ENCODE peak calls at places on chromosomes 16 and 17, in five cellular contexts. W is Peyer's patch, Q is psoas muscle, B is prostate gland, F is heart left ventricle. T is an unnamed sample.

GRCh38 chr16:53429221-53429943 is 4.9 kb upstream of the RBL2 start:
- DNase-seq in F (no peak), W (no peak), B (peak), Q (no peak), T (no peak)

GRCh38 chr17:67043283-67043682 is 1.1 kb upstream of the CACNG1 start:
- DNase-seq in W (no peak), F (no peak), B (no peak), Q (peak), T (no peak)

GRCh38 chr17:47240806-47241205 is 12.8 kb upstream of the ITGB3 start:
- DNase-seq in W (no peak), B (no peak), Q (no peak), F (no peak), T (no peak)

GRCh38 chr17:50423553-50424159 is 2.4 kb upstream of the ACSF2 start:
- DNase-seq in Q (peak), F (peak), W (no peak), B (peak), T (peak)

GRCh38 chr17:17836818-17837379 is at the start of gene SREBF1:
- DNase-seq in F (peak), Q (peak), W (peak), B (no peak), T (no peak)

GRCh38 chr17:78130439-78131101 is at the start of gene TMC8:
- DNase-seq in F (no peak), Q (no peak), B (no peak), W (peak), T (peak)

GRCh38 chr16:88407807-88408206 is 25.0 kb downstream of the ZNF469 start:
- DNase-seq in F (no peak), Q (no peak), W (no peak), B (no peak), T (no peak)

GRCh38 chr16:67244387-67245188 is 2.7 kb downstream of the FHOD1 start:
- DNase-seq in F (peak), B (no peak), W (peak), Q (peak), T (peak)

GRCh38 chr17:9226130-9226793 is 205.0 kb downstream of the NTN1 start:
- DNase-seq in Q (no peak), F (peak), B (no peak), W (no peak), T (no peak)

GRCh38 chr17:59105852-59106462 is 723 bp downstream of the TRIM37 start:
- DNase-seq in Q (peak), W (peak), F (peak), B (peak), T (peak)

GRCh38 chr17:57363998-57364645 is 107.8 kb downstream of the MSI2 start:
- DNase-seq in W (no peak), B (no peak), F (no peak), Q (no peak), T (no peak)

GRCh38 chr16:73066927-73067670 is 19.2 kb upstream of the ZFHX3 start:
- DNase-seq in F (peak), Q (no peak), W (no peak), B (no peak), T (no peak)

GRCh38 chr17:9330903-9331272 is 244.7 kb downstream of the STX8 start:
- DNase-seq in Q (no peak), B (no peak), F (no peak), W (no peak), T (no peak)

GRCh38 chr17:69524854-69525253 is 110.4 kb downstream of the MAP2K6 start:
- DNase-seq in B (no peak), F (no peak), Q (no peak), W (no peak), T (no peak)

GRCh38 chr17:10547351-10547750 is 2.1 kb downstream of the MYH2 start:
- DNase-seq in Q (no peak), F (no peak), B (no peak), W (no peak), T (no peak)

GRCh38 chr17:2710804-2711607 is 558 bp downstream of the CLUH start:
- DNase-seq in B (no peak), F (no peak), W (no peak), Q (peak), T (peak)

GRCh38 chr16:66924527-66925321 is 611 bp downstream of the RRAD start:
- DNase-seq in F (peak), W (no peak), Q (peak), B (no peak), T (no peak)

GRCh38 chr17:2841606-2842005 is 45.4 kb downstream of the RAP1GAP2 start:
- DNase-seq in F (no peak), Q (no peak), W (no peak), B (no peak), T (no peak)

GRCh38 chr16:9364721-9365693 is 273.6 kb downstream of the HAPSTR1 start:
- DNase-seq in Q (peak), W (peak), B (peak), F (peak), T (peak)

GRCh38 chr17:51650772-51651171 is 390.4 kb downstream of the UTP18 start:
- DNase-seq in F (no peak), W (no peak), Q (no peak), B (no peak), T (no peak)

GRCh38 chr17:72580321-72581127 is 459.7 kb downstream of the SOX9 start:
- DNase-seq in W (no peak), F (no peak), B (peak), Q (no peak), T (peak)

GRCh38 chr17:4944554-4945175 is 3.7 kb downstream of the PFN1 start:
- DNase-seq in B (no peak), F (no peak), Q (no peak), W (no peak), T (no peak)

GRCh38 chr16:66740010-66740409 is 11.4 kb downstream of the DYNC1LI2 start:
- DNase-seq in F (no peak), W (no peak), B (no peak), Q (no peak), T (no peak)

GRCh38 chr16:83928341-83929055 is 24.5 kb upstream of the OSGIN1 start:
- DNase-seq in B (no peak), F (no peak), Q (peak), W (no peak), T (no peak)

GRCh38 chr16:87570938-87571867 is 31.1 kb upstream of the JPH3 start:
- DNase-seq in Q (peak), F (peak), W (no peak), B (peak), T (peak)

GRCh38 chr17:65158622-65159021 is 21.5 kb downstream of the RGS9 start:
- DNase-seq in B (no peak), F (no peak), Q (no peak), W (no peak), T (no peak)

GRCh38 chr16:12542818-12543699 is 260.6 kb downstream of the CPPED1 start:
- DNase-seq in F (no peak), B (no peak), W (peak), Q (no peak), T (no peak)

GRCh38 chr16:11994187-11995119 is 17.9 kb downstream of the SNX29 start:
- DNase-seq in W (no peak), F (peak), Q (peak), B (no peak), T (no peak)

GRCh38 chr17:16342979-16343378 is 10.3 kb downstream of the CENPV start:
- DNase-seq in F (no peak), B (no peak), W (no peak), Q (peak), T (no peak)

GRCh38 chr16:89409161-89409711 is 81.1 kb downstream of the ANKRD11 start:
- DNase-seq in Q (no peak), W (peak), B (no peak), F (no peak), T (no peak)

GRCh38 chr17:45229681-45230409 is 8.2 kb downstream of the FMNL1 start:
- DNase-seq in B (no peak), W (no peak), Q (peak), F (peak), T (no peak)

GRCh38 chr17:1087381-1088241 is 90.7 kb downstream of the TIMM22 start:
- DNase-seq in B (peak), Q (peak), W (no peak), F (peak), T (peak)

GRCh38 chr17:59572301-59572924 is 7.0 kb downstream of the DHX40 start:
- DNase-seq in F (no peak), Q (no peak), B (no peak), W (no peak), T (no peak)

GRCh38 chr17:16328997-16329396 is 24.3 kb downstream of the CENPV start:
- DNase-seq in Q (no peak), W (no peak), F (no peak), B (no peak), T (no peak)

GRCh38 chr17:65177901-65178300 is 40.7 kb downstream of the RGS9 start:
- DNase-seq in Q (no peak), W (no peak), F (no peak), B (no peak), T (no peak)

GRCh38 chr17:75619506-75620431 is 13.5 kb upstream of the SMIM5 start:
- DNase-seq in Q (no peak), W (no peak), B (no peak), F (no peak), T (no peak)

GRCh38 chr16:1632638-1632970 is 20.4 kb downstream of the CRAMP1 start:
- DNase-seq in B (no peak), Q (no peak), F (no peak), W (no peak), T (no peak)

GRCh38 chr16:1633310-1633709 is 21.1 kb downstream of the CRAMP1 start:
- DNase-seq in W (no peak), F (no peak), Q (no peak), B (no peak), T (no peak)

GRCh38 chr16:1631931-1632637 is 19.9 kb downstream of the CRAMP1 start:
- DNase-seq in W (no peak), F (no peak), Q (no peak), B (no peak), T (no peak)

GRCh38 chr16:1631230-1631629 is 19.1 kb downstream of the CRAMP1 start:
- DNase-seq in Q (no peak), B (no peak), F (no peak), W (no peak), T (no peak)

DNA sequence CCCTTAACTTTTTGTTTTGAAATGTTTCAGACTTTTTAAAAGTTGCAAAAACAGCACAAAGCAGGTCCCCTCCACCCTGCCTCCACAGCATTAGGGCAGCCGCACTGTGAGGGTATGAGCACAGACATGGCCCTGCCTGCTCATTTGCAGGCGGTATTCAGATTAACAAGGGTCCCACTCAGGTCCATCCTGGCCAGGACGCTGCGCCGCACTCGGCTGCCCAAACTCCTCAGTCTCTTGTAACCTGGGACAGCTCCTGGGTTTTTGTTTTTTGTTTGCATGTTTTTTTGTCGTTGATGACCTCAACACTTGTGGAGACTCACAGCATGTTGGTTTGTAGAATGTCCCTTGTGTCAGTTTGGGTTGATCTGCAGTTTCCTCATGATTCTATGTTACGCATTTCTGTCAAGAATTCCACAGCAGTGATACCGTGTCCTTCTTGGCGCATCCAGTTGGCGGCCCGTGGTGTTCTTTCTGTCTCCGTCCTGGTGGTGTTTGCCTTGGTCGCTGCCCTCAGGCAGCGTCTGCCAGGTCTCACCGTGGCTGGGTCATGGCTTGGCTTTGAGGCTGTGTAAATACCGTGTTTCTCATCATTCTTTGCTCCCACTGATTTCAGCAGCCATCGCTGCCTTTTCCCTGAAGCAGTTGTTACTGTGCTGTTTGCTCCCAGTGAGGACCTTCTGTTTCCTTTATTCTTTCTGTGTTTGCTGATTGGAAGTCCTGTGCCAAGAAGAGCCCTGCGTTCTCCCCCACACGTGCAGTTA is 18.5 kb downstream of the CRAMP1 start:
- DNase-seq in W (no peak), Q (no peak), B (peak), F (no peak), T (no peak)
- TF ChIP-seq CTCF in W (no peak), Q (no peak), B (no peak), F (no peak), T (no peak)

DNA sequence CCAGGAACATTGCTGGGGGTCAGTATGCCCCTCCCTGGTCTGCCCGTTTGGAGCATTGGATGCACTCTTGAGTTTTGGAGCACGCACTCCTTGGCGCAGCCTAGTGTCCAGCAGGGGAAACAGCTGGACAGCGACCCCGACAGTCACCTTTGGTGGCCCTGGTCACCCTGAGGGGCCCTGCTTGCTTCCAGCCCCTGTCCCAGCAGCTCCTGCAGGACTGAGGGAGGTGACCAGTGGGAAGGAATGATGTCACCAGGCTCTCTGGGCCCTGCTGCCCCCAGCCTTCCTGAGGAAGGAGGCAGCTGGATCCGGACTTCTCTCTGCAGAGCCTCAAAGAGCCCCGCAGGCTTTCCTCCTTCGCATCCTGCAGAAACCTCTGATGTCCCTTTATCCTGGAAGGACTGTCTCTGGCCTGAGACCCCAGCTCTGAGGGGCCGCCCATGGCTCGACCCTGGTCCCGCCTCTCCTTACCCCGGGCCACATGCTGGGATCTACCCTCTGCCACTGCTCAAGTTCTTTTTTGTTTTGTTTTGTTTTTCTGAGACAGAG is 11.8 kb downstream of the ZSCAN10 start:
- DNase-seq in Q (no peak), B (no peak), W (no peak), F (peak), T (no peak)
- TF ChIP-seq CTCF in Q (peak), B (no peak), W (peak), F (peak), T (no peak)

GRCh38 chr16:69848635-69849545 is 86.8 kb downstream of the WWP2 start:
- DNase-seq in Q (peak), B (peak), F (peak), W (peak), T (peak)
- TF ChIP-seq CTCF in Q (no peak), B (no peak), F (no peak), W (no peak), T (no peak)

GRCh38 chr16:57946181-57946801 is 24.6 kb downstream of the CNGB1 start:
- DNase-seq in F (no peak), Q (no peak), B (no peak), W (no peak), T (no peak)

GRCh38 chr16:57949013-57949412 is 21.9 kb downstream of the CNGB1 start:
- DNase-seq in B (no peak), Q (no peak), W (no peak), F (no peak), T (no peak)

GRCh38 chr16:57948027-57948426 is 22.9 kb downstream of the CNGB1 start:
- DNase-seq in W (no peak), B (no peak), F (no peak), Q (no peak), T (no peak)

GRCh38 chr16:57944961-57945739 is 25.8 kb downstream of the CNGB1 start:
- DNase-seq in W (no peak), F (no peak), Q (no peak), B (no peak), T (no peak)

DNA sequence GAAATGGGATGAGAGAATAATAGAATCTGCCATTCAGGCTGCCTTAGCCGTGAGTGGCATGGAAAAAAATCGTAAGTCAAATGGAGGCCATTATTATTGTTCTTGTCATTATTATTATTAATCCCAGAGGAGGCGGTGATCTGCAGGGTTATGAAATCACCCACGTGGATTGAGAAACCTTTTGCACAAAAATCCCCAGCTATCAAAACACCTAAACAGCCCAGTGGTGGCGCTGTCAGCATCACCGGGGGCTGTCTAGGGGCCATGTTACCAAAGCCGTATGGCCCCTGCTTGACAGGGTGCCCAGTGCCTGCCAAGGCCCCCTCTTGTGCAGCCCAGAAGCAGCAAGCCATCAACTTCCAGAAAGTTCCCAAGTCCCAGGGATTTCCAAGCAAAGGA is 25.2 kb downstream of the CNGB1 start:
- DNase-seq in F (no peak), W (no peak), B (no peak), Q (no peak), T (no peak)
- TF ChIP-seq CTCF in F (no peak), W (no peak), B (no peak), Q (no peak), T (no peak)

GRCh38 chr16:47162670-47163420 is 19.1 kb upstream of the NETO2 start:
- DNase-seq in F (no peak), Q (no peak), B (no peak), W (no peak), T (no peak)
- TF ChIP-seq CTCF in F (no peak), Q (peak), B (no peak), W (no peak), T (no peak)

GRCh38 chr16:62363451-62363850 is 327.2 kb upstream of the CDH8 start:
- DNase-seq in W (no peak), Q (no peak), F (no peak), B (no peak), T (no peak)
- TF ChIP-seq CTCF in W (no peak), Q (no peak), F (no peak), B (no peak), T (no peak)

GRCh38 chr16:30867747-30868146 is 26.1 kb downstream of the BCL7C start:
- DNase-seq in W (no peak), Q (no peak), F (no peak), B (no peak), T (no peak)
- TF ChIP-seq CTCF in W (no peak), Q (no peak), F (no peak), B (no peak), T (no peak)

DNA sequence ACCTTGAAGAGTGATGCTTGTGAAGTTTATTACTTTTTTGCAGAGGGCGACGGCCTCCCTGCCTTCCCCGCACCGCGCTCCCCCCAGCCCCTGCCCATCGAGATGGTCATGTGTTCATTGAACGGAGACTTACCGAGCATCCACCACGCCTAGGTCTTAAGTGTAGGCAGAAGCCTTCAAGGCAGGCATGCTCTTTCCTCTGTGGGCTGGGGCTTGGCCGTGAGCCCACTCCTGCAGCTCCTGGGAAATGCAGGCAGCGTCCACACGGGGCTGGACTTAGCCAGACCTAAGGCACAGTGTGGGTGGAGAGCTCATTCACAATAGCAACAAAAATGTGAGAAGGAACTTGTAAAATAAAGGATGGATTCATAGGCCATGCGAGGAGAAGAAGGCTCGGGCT is 19.2 kb downstream of the RNF213 start:
- DNase-seq in W (no peak), F (peak), B (no peak), Q (peak), T (no peak)
- TF ChIP-seq CTCF in W (no peak), F (no peak), B (no peak), Q (no peak), T (no peak)

DNA sequence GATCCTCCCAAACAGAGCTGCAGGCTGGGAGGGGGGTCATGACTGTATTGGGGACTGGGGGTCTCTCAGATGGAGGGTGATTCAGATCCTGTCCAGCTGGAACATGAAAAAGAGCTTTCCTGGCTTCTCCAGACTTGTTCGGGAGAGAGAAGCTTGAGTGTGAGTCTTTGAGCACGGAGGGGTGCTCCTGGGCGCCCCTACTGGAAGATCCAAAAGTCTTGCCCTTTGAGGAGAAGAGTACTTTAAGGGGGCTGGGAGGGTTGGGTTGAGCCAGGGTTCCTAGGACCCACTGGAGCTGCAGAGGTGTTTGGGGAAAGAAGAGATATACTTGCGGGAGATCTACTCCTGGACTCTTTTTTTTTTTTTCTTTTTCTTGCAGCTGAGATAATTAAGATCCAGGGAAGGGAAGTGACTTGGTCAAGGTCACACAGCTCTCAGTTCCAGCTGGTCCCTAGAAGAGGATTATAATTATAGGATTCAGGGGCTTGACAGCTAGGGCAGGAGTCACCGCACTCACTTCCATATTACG is 8.4 kb downstream of the RARA start:
- DNase-seq in Q (peak), W (peak), B (no peak), F (peak), T (no peak)
- TF ChIP-seq CTCF in Q (peak), W (peak), B (no peak), F (peak), T (peak)

T was measured in lung.